ENCODE peak calls at places on chromosomes 13 and 19, in eight cellular contexts. P is H54; R is hippocampal formation; T is heart left ventricle; J is putamen; M is T-helper 1 cell; C is epithelial cell of esophagus; W is activated CD4-positive, alpha-beta T cell treated with anti-CD3 and anti-CD28 coated beads for 24 hours. Z is an unnamed sample.

GRCh38 chr19:35959040-35959967 is 23.1 kb downstream of the LRFN3 start:
- DNase-seq in P (no peak), R (no peak), T (peak), J (peak), M (peak), C (no peak), W (peak), Z (peak)

GRCh38 chr13:34458756-34459462 is 483.2 kb upstream of the NBEA start:
- DNase-seq in P (no peak), R (no peak), T (no peak), J (no peak), M (no peak), C (no peak), W (no peak), Z (no peak)

GRCh38 chr19:7534531-7534980 is 961 bp upstream of the PNPLA6 start:
- DNase-seq in P (no peak), R (peak), T (peak), J (peak), M (no peak), C (peak), W (no peak), Z (peak)

GRCh38 chr19:51572908-51573307 is 1.8 kb downstream of the ZNF175 start:
- DNase-seq in P (peak), R (no peak), T (no peak), J (no peak), M (no peak), C (peak), W (no peak), Z (no peak)

GRCh38 chr13:110334256-110334655 is 27.2 kb downstream of the COL4A2 start:
- DNase-seq in P (no peak), R (no peak), T (no peak), J (no peak), M (no peak), C (peak), W (no peak), Z (no peak)

GRCh38 chr13:24906268-24906667 is 142.3 kb downstream of the RNF17 start:
- DNase-seq in P (no peak), R (no peak), T (no peak), J (no peak), M (no peak), C (no peak), W (no peak), Z (no peak)

GRCh38 chr13:27482996-27483395 is 32.6 kb upstream of the MTIF3 start:
- DNase-seq in P (no peak), R (no peak), T (no peak), J (no peak), M (no peak), C (no peak), W (no peak), Z (no peak)

GRCh38 chr19:20999731-21000352 is 20.6 kb upstream of the ZNF430 start:
- DNase-seq in P (no peak), R (peak), T (peak), J (peak), M (peak), C (peak), W (peak), Z (peak)

GRCh38 chr13:73131247-73131646 is 72.4 kb downstream of the KLF5 start:
- DNase-seq in P (no peak), R (no peak), T (no peak), J (no peak), M (no peak), C (no peak), W (no peak), Z (no peak)

GRCh38 chr19:10417598-10418280 is 2.6 kb upstream of the PDE4A start:
- DNase-seq in P (no peak), R (no peak), T (no peak), J (no peak), M (no peak), C (peak), W (no peak), Z (no peak)

GRCh38 chr13:29472317-29472961 is 123.0 kb downstream of the SLC7A1 start:
- DNase-seq in P (peak), R (no peak), T (no peak), J (no peak), M (peak), C (peak), W (peak), Z (peak)

GRCh38 chr13:29934531-29935308 is 84.3 kb upstream of the UBL3 start:
- DNase-seq in P (no peak), R (no peak), T (no peak), J (peak), M (peak), C (peak), W (no peak), Z (no peak)

GRCh38 chr13:111361873-111362648 is 41.6 kb downstream of the TEX29 start:
- DNase-seq in P (no peak), R (no peak), T (no peak), J (no peak), M (no peak), C (no peak), W (no peak), Z (no peak)

GRCh38 chr13:114161644-114162532 is 17.2 kb upstream of the CFAP97D2 start:
- DNase-seq in P (no peak), R (peak), T (no peak), J (peak), M (peak), C (peak), W (no peak), Z (no peak)

GRCh38 chr13:84658881-84659661 is 776.8 kb upstream of the SLITRK1 start:
- DNase-seq in P (no peak), R (no peak), T (no peak), J (no peak), M (no peak), C (no peak), W (no peak), Z (no peak)

GRCh38 chr13:113305208-113305607 is 8.2 kb downstream of the LAMP1 start:
- DNase-seq in P (no peak), R (no peak), T (no peak), J (no peak), M (no peak), C (peak), W (no peak), Z (no peak)

GRCh38 chr19:1082165-1082927 is 12.8 kb downstream of the POLR2E start:
- DNase-seq in P (no peak), R (no peak), T (peak), J (no peak), M (peak), C (peak), W (no peak), Z (peak)